ENCODE peak calls at places on chromosomes 3 and 15, in seven cellular contexts. Q is heart left ventricle, B is adipocyte, A is A673, O is kidney epithelial cell, Y is body of pancreas, J is lower lobe of right lung. U is an unnamed sample. For H3K36me3, the result is how much of the 10 kb centered on the place peaks cover.

GRCh38 chr3:142876417-142876816 is 12.5 kb downstream of the PCOLCE2 start:
- DNase-seq in Y (no peak), J (no peak), O (no peak), A (no peak), B (no peak), Q (no peak), U (no peak)

GRCh38 chr3:64548200-64548889 is 139.5 kb downstream of the ADAMTS9 start:
- DNase-seq in B (peak), J (no peak), A (no peak), Q (no peak), O (no peak), Y (peak), U (no peak)

GRCh38 chr3:74491874-74492273 is 122.6 kb downstream of the CNTN3 start:
- DNase-seq in Y (no peak), B (no peak), Q (no peak), J (no peak), O (no peak), A (no peak), U (no peak)

GRCh38 chr15:55186331-55186730 is 10.4 kb downstream of the RSL24D1 start:
- DNase-seq in O (no peak), B (no peak), Q (no peak), Y (no peak), A (no peak), J (no peak), U (no peak)

GRCh38 chr15:50953302-50953701 is 44.8 kb downstream of the AP4E1 start:
- DNase-seq in B (peak), A (no peak), O (peak), Q (no peak), J (no peak), Y (no peak), U (peak)

GRCh38 chr15:98776607-98777281 is 128.4 kb downstream of the IGF1R start:
- DNase-seq in Q (no peak), A (no peak), Y (peak), O (peak), J (peak), B (peak), U (peak)

GRCh38 chr15:45333550-45333949 is 44.8 kb downstream of the GATM start:
- DNase-seq in Q (peak), A (peak), O (no peak), Y (no peak), B (no peak), J (no peak), U (peak)

GRCh38 chr3:141485578-141486415 is 1.0 kb upstream of the RASA2 start:
- DNase-seq in O (peak), B (peak), A (peak), Y (no peak), Q (no peak), J (no peak), U (peak)

GRCh38 chr15:80940851-80941250 is 48.8 kb downstream of the MESD start:
- DNase-seq in Q (no peak), A (no peak), J (no peak), Y (no peak), B (no peak), O (no peak), U (no peak)

GRCh38 chr15:77507151-77507847 is 86.6 kb downstream of the HMG20A start:
- DNase-seq in Y (peak), A (no peak), B (no peak), Q (peak), O (no peak), J (peak), U (no peak)

GRCh38 chr3:12894629-12895028 is 53.3 kb upstream of the RPL32 start:
- DNase-seq in J (peak), O (peak), Q (peak), Y (no peak), B (no peak), A (no peak), U (no peak)

GRCh38 chr3:4981688-4982494 is 2.7 kb downstream of the BHLHE40 start:
- DNase-seq in A (no peak), B (peak), Y (peak), J (no peak), Q (no peak), O (no peak), U (peak)

GRCh38 chr3:23696842-23697241 is 108.9 kb upstream of the UBE2E1 start:
- DNase-seq in J (no peak), Y (no peak), Q (no peak), B (peak), O (no peak), A (peak), U (no peak)

GRCh38 chr3:39850707-39851014 is 41.3 kb downstream of the MYRIP start:
- DNase-seq in O (no peak), J (no peak), A (no peak), B (no peak), Q (no peak), Y (no peak), U (no peak)

GRCh38 chr15:55289011-55289572 is 521 bp downstream of the RAB27A start:
- DNase-seq in Y (peak), O (no peak), B (peak), A (no peak), Q (no peak), J (peak), U (no peak)

GRCh38 chr3:102200126-102200525 is 234.7 kb upstream of the ZPLD1 start:
- DNase-seq in Q (no peak), A (no peak), O (no peak), B (no peak), J (no peak), Y (no peak), U (peak)

GRCh38 chr3:183895296-183895695 is 10.6 kb upstream of the PARL start:
- DNase-seq in A (peak), Y (no peak), O (peak), J (no peak), B (peak), Q (no peak), U (peak)

GRCh38 chr3:184822654-184823053 is 10.7 kb downstream of the VPS8 start:
- DNase-seq in A (no peak), J (no peak), Y (no peak), B (no peak), Q (no peak), O (no peak), U (no peak)

GRCh38 chr3:71536376-71536965 is 47.1 kb downstream of the FOXP1 start:
- DNase-seq in Y (no peak), A (no peak), B (peak), Q (no peak), J (no peak), O (no peak), U (no peak)

GRCh38 chr3:45870099-45870498 is 16.2 kb upstream of the CCR9 start:
- DNase-seq in Q (no peak), Y (no peak), B (no peak), J (no peak), A (no peak), O (no peak), U (no peak)

GRCh38 chr3:39900462-39901002 is 91.1 kb downstream of the MYRIP start:
- DNase-seq in A (no peak), B (peak), Q (no peak), Y (no peak), J (no peak), O (no peak), U (no peak)

GRCh38 chr3:149475451-149476060 is 1.1 kb downstream of the TM4SF4 start:
- DNase-seq in B (peak), O (no peak), Y (no peak), J (no peak), Q (no peak), A (no peak), U (no peak)

GRCh38 chr15:75067123-75067854 is 43.9 kb downstream of the PPCDC start:
- DNase-seq in Q (no peak), Y (no peak), B (no peak), A (no peak), J (no peak), O (no peak), U (peak)

GRCh38 chr3:43733459-43734384 is 43.0 kb downstream of the ABHD5 start:
- DNase-seq in A (no peak), J (no peak), Q (no peak), B (peak), Y (no peak), O (no peak), U (peak)

GRCh38 chr15:44188810-44189209 is 6.3 kb downstream of the FRMD5 start:
- DNase-seq in B (no peak), Y (no peak), Q (no peak), O (no peak), J (no peak), A (no peak), U (no peak)

GRCh38 chr15:65086680-65087111 is 10.2 kb downstream of the KBTBD13 start:
- DNase-seq in B (no peak), A (peak), O (no peak), J (peak), Q (no peak), Y (no peak), U (peak)

GRCh38 chr15:60539881-60540613 is 61.1 kb upstream of the ICE2 start:
- DNase-seq in J (no peak), Y (no peak), Q (no peak), O (no peak), B (no peak), A (no peak), U (no peak)

GRCh38 chr15:40197434-40197833 is 36.6 kb downstream of the BUB1B start:
- DNase-seq in J (no peak), O (no peak), B (no peak), Y (no peak), Q (no peak), A (no peak), U (no peak)

GRCh38 chr3:52095990-52096775 is 39.8 kb upstream of the DUSP7 start:
- DNase-seq in B (no peak), O (no peak), Y (no peak), A (no peak), Q (peak), J (peak), U (no peak)
- H3K36me3 ChIP-seq in B (under half), O (under half), Y (under half), A (under half), Q (under half), J (under half), U (under half)

GRCh38 chr3:177624523-177625495 is 427.5 kb upstream of the TBL1XR1 start:
- DNase-seq in B (no peak), O (no peak), A (no peak), Y (no peak), Q (no peak), J (no peak), U (no peak)

GRCh38 chr3:177620073-177620472 is 422.8 kb upstream of the TBL1XR1 start:
- DNase-seq in B (no peak), Q (no peak), A (no peak), Y (no peak), J (no peak), O (no peak), U (no peak)

GRCh38 chr3:177622520-177622919 is 425.2 kb upstream of the TBL1XR1 start:
- DNase-seq in B (peak), O (no peak), Y (no peak), A (no peak), Q (no peak), J (no peak), U (no peak)

GRCh38 chr3:177626014-177626413 is 428.7 kb upstream of the TBL1XR1 start:
- DNase-seq in Q (no peak), B (no peak), J (no peak), Y (no peak), A (no peak), O (no peak), U (no peak)

GRCh38 chr3:177622982-177623617 is 425.8 kb upstream of the TBL1XR1 start:
- DNase-seq in B (no peak), A (no peak), O (no peak), J (no peak), Q (no peak), Y (no peak), U (no peak)
- H3K36me3 ChIP-seq in B (under half), A (under half), O (under half), J (under half), Q (under half), Y (under half), U (under half)

GRCh38 chr15:38477637-38478036 is 23.7 kb downstream of the FAM98B start:
- DNase-seq in A (no peak), Y (no peak), O (no peak), B (no peak), Q (no peak), J (no peak), U (no peak)
- H3K36me3 ChIP-seq in A (under half), Y (under half), O (under half), B (under half), Q (under half), J (half or more), U (under half)

GRCh38 chr3:33006081-33006480 is 54.6 kb downstream of the CCR4 start:
- DNase-seq in Q (no peak), Y (no peak), A (no peak), B (no peak), J (no peak), O (no peak), U (no peak)

GRCh38 chr3:33004961-33005360 is 53.5 kb downstream of the CCR4 start:
- DNase-seq in J (no peak), Y (no peak), O (no peak), B (no peak), Q (no peak), A (no peak), U (no peak)

GRCh38 chr3:33008282-33008681 is 56.8 kb downstream of the CCR4 start:
- DNase-seq in Q (no peak), Y (no peak), J (no peak), A (no peak), O (no peak), B (no peak), U (no peak)

GRCh38 chr3:33007776-33008175 is 56.3 kb downstream of the CCR4 start:
- DNase-seq in J (no peak), Q (no peak), B (no peak), O (no peak), Y (no peak), A (no peak), U (no peak)

GRCh38 chr3:33006571-33007286 is 55.3 kb downstream of the CCR4 start:
- DNase-seq in A (no peak), Y (no peak), O (no peak), B (no peak), J (no peak), Q (no peak), U (no peak)
- H3K36me3 ChIP-seq in A (under half), Y (under half), O (under half), B (half or more), J (under half), Q (under half), U (under half)